ENCODE peak calls at places on chromosomes 12 and 14, in eight cellular contexts. H is fibroblast of mammary gland; Q is brain microvascular endothelial cell; Z is OCI-LY7; Y is CD8-positive, alpha-beta T cell; A is MM.1S; C is A549; B is lower leg skin. S is an unnamed sample.

GRCh38 chr12:82852529-82852928 is 165.8 kb downstream of the TMTC2 start:
- DNase-seq in Q (no peak), H (no peak), C (no peak), Y (no peak), A (no peak), Z (no peak), B (no peak), S (no peak)

GRCh38 chr14:53461823-53462222 is 308.7 kb upstream of the DDHD1 start:
- DNase-seq in Y (no peak), B (no peak), Q (no peak), A (no peak), Z (no peak), C (no peak), H (no peak), S (no peak)

GRCh38 chr14:73785834-73786631 is 65.6 kb upstream of the PTGR2 start:
- DNase-seq in Z (peak), Q (peak), B (peak), A (no peak), H (peak), Y (peak), C (peak), S (peak)

GRCh38 chr14:95491936-95492608 is 24.4 kb downstream of the SYNE3 start:
- DNase-seq in B (no peak), A (no peak), H (no peak), C (no peak), Q (no peak), Y (no peak), Z (no peak), S (no peak)

GRCh38 chr12:3158851-3159465 is 81.8 kb downstream of the TSPAN9 start:
- DNase-seq in C (no peak), Y (no peak), H (peak), Z (no peak), B (no peak), A (no peak), Q (peak), S (no peak)

GRCh38 chr14:78356406-78356805 is 186.2 kb downstream of the NRXN3 start:
- DNase-seq in H (no peak), C (no peak), A (no peak), Q (no peak), B (no peak), Z (no peak), Y (no peak), S (no peak)

GRCh38 chr12:30753761-30754382 is 879 bp downstream of the CAPRIN2 start:
- DNase-seq in C (peak), Z (peak), Y (no peak), Q (peak), H (peak), A (peak), B (no peak), S (peak)

GRCh38 chr14:56635041-56635440 is 55.4 kb downstream of the TMEM260 start:
- DNase-seq in B (no peak), Q (no peak), A (no peak), H (no peak), Z (no peak), Y (no peak), C (no peak), S (no peak)

GRCh38 chr12:110347767-110348166 is 55.7 kb downstream of the ANAPC7 start:
- DNase-seq in A (no peak), B (no peak), Y (no peak), Z (no peak), H (no peak), Q (no peak), C (no peak), S (no peak)

GRCh38 chr12:104505095-104505819 is 48.5 kb downstream of the CHST11 start:
- DNase-seq in B (no peak), Y (no peak), H (no peak), A (no peak), Q (no peak), Z (peak), C (no peak), S (peak)

GRCh38 chr12:4664111-4664510 is 15.2 kb downstream of the NDUFA9 start:
- DNase-seq in Z (no peak), H (peak), B (no peak), C (no peak), Q (peak), A (no peak), Y (no peak), S (no peak)

DNA sequence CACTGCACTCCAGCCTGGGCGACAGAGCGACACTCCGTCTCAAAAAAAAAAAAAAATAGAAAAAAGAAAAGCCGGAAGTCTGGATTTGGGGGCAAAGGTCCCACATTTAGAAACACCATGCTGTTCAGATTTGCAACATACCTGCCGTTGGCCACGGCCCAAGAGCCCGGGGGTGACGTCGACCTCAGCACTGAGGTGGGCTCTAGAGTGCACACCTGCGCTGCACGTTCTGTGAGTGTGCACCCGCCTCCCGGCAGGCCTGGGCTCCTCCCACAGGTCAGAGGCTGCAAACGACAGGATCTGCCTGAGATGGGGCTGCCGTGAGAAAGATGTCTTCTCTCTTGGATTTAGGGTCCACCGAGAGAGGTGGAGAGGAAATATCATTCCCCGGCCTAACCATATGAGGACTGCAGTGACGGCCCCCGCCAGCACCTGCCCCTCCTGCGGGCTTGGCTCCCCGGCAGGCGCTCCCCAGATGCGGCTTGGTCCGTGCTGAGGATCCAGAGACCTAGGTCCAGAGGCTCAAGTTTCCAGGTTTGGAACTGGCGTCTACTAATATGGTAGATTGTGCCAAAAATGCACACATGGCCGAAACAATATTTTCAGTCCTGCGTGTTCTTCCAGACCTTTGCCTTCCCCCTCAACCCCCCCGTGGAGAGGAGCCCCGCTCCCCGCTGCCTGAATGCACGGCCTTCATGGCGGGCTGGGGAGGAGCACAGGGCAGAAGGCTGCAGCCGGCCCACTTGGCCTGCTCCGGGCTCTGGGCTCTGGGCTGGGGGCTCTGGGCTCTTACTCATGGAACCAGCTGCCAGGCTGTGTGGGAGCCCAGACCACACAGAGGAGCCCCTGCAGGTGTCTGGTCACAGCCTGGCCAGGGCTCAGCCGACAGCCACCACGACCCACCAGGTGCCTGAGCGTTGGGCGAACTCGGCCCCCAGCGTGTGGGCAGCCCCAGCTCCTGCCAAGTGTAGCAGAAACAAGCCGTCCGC is 58.8 kb upstream of the FBRSL1 start:
- DNase-seq in Q (no peak), Z (peak), H (no peak), C (no peak), B (no peak), A (no peak), Y (no peak), S (no peak)
- H3K4me3 ChIP-seq in Q (no peak), Z (no peak), H (no peak), C (no peak), B (no peak), A (no peak), Y (peak), S (no peak)

GRCh38 chr12:115166698-115167315 is 482.8 kb upstream of the TBX3 start:
- DNase-seq in B (no peak), Y (no peak), C (peak), H (peak), Q (peak), Z (no peak), A (no peak), S (no peak)
- TF ChIP-seq CTCF in B (no peak), Y (no peak), C (no peak), H (peak), Q (peak), Z (peak), A (no peak), S (no peak)

GRCh38 chr12:31868980-31869379 is 90.2 kb upstream of the RESF1 start:
- DNase-seq in A (no peak), Y (no peak), C (peak), H (peak), B (no peak), Q (no peak), Z (no peak), S (peak)
- H3K4me3 ChIP-seq in A (no peak), Y (no peak), C (no peak), H (no peak), B (no peak), Q (no peak), Z (no peak), S (no peak)

GRCh38 chr14:104081951-104082464 is 3.5 kb upstream of the ASPG start:
- DNase-seq in Q (no peak), Y (no peak), C (no peak), Z (no peak), A (no peak), H (no peak), B (no peak), S (no peak)
- TF ChIP-seq CTCF in Q (no peak), Y (no peak), C (no peak), Z (no peak), A (no peak), H (no peak), B (no peak), S (no peak)

GRCh38 chr12:1796515-1797010 is 23.8 kb upstream of the LRTM2 start:
- DNase-seq in H (peak), Y (no peak), Q (no peak), B (peak), Z (peak), C (no peak), A (peak), S (peak)
- H3K4me3 ChIP-seq in H (peak), Y (peak), Q (peak), B (peak), Z (peak), C (peak), A (peak), S (peak)

GRCh38 chr12:56104815-56105476 is 587 bp downstream of the PA2G4 start:
- DNase-seq in Y (no peak), H (peak), C (peak), B (no peak), A (peak), Q (no peak), Z (peak), S (peak)
- TF ChIP-seq CTCF in Y (no peak), H (no peak), C (no peak), B (no peak), A (peak), Q (peak), Z (peak), S (no peak)

GRCh38 chr12:26937863-26938659 is at the start of the genes FGFR1OP2 and INTS13:
- DNase-seq in Y (peak), B (peak), A (peak), Z (peak), C (peak), H (peak), Q (peak), S (peak)

GRCh38 chr12:26938660-26939185 is 453 bp downstream of the FGFR1OP2 start:
- DNase-seq in A (peak), B (peak), Y (no peak), H (no peak), Z (peak), Q (no peak), C (no peak), S (no peak)

GRCh38 chr12:26936559-26937442 is 980 bp downstream of the INTS13 start:
- DNase-seq in A (peak), C (no peak), H (no peak), Y (no peak), B (no peak), Z (no peak), Q (no peak), S (peak)

GRCh38 chr12:26937443-26937862 is 328 bp downstream of the INTS13 start:
- DNase-seq in B (no peak), Y (no peak), Z (no peak), A (peak), Q (no peak), C (no peak), H (no peak), S (no peak)

GRCh38 chr12:26935636-26936378 is 2.0 kb downstream of the INTS13 start:
- DNase-seq in Z (peak), A (peak), H (no peak), B (no peak), Q (no peak), Y (no peak), C (no peak), S (no peak)
- H3K4me3 ChIP-seq in Z (peak), A (peak), H (peak), B (no peak), Q (peak), Y (peak), C (no peak), S (peak)

GRCh38 chr14:48261436-48261835 is 586.0 kb upstream of the MDGA2 start:
- DNase-seq in Q (no peak), Y (no peak), H (no peak), Z (no peak), C (no peak), A (no peak), B (no peak), S (no peak)
- TF ChIP-seq CTCF in Q (no peak), Y (no peak), H (no peak), Z (no peak), C (no peak), A (no peak), B (no peak), S (no peak)

GRCh38 chr12:6765634-6766581 is at the start of gene PTMS:
- DNase-seq in B (peak), C (peak), Q (peak), Z (peak), Y (no peak), H (peak), A (no peak), S (peak)

GRCh38 chr12:6761849-6762248 is 4.3 kb upstream of the PTMS start:
- DNase-seq in A (no peak), C (no peak), Q (no peak), B (no peak), Y (no peak), Z (no peak), H (no peak), S (no peak)

GRCh38 chr12:6764011-6764828 is 1.9 kb upstream of the PTMS start:
- DNase-seq in A (peak), B (peak), Z (peak), Q (peak), Y (peak), H (peak), C (peak), S (peak)

GRCh38 chr12:6765048-6765633 is 1.0 kb upstream of the PTMS start:
- DNase-seq in Y (no peak), C (peak), H (no peak), B (no peak), A (no peak), Q (no peak), Z (no peak), S (no peak)

GRCh38 chr12:6763380-6763779 is 2.8 kb upstream of the PTMS start:
- DNase-seq in Q (no peak), H (no peak), B (no peak), A (no peak), C (no peak), Y (no peak), Z (no peak), S (no peak)
- H3K4me3 ChIP-seq in Q (peak), H (no peak), B (no peak), A (no peak), C (peak), Y (no peak), Z (no peak), S (no peak)

DNA sequence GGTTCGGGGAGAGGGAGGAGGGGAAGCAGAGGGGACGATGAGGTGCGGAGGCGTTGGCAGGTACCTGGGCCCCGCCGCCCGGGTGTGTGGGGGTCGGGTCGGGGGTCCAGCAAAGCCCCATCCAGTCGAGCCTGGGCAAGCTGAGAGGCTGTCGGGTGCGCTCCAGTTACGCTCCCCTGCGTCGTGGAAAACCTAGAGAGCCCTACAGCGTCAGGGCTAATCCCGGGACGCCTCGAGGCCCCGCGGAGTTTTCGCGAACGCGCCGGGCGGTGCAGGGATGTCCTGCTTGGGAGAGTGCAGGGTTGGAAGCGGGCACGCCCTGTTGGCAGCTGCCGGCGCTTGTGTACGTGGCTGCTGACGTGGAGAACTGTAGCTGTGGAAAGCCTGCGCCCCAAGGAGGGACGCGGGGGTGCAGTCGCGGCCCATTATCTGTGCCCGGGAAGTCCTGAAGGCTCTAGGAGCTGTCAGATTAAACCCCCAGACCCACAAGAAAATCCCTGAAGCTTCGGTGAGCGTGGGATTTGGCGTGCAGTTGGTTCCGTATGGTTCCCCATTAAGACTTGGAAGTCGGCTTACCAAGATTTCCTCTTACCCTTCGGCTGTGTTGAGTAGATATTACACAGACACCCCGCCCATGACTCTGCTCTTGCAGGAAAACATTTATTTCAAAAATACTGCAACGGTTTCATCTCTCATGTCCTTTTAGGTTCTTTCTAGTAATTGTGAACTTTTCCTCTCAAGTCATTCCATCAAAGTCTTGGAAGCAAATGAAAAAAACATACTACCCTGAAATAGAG is 11.3 kb upstream of the SLC38A2 start:
- DNase-seq in C (peak), B (peak), Y (peak), Q (peak), A (peak), Z (peak), H (peak), S (peak)
- TF ChIP-seq CTCF in C (no peak), B (no peak), Y (no peak), Q (peak), A (no peak), Z (no peak), H (no peak), S (no peak)

S was measured in GM12865.